ENCODE peak calls at places on chromosomes 12 and 14, in four cellular contexts. B is T-helper 1 cell; M is iPS DF 6.9; Q is stimulated activated CD4-positive, alpha-beta T cell treated with anti-CD3 and anti-CD28 coated beads, Interleukin-4, amount 100 ng/mL, for 24 hours. S is an unnamed sample.

GRCh38 chr12:67457799-67458680 is 188.9 kb downstream of the CAND1 start:
- DNase-seq in B (no peak), M (no peak), Q (no peak), S (no peak)

GRCh38 chr12:56206373-56207166 is 15.2 kb downstream of the RNF41 start:
- DNase-seq in B (peak; percentile 30), M (no peak), Q (peak; percentile 36), S (peak; percentile 77)

GRCh38 chr14:52706286-52706685 is 714 bp upstream of the PSMC6 start:
- DNase-seq in B (peak; percentile 17), M (no peak), Q (peak; percentile 55), S (no peak)

GRCh38 chr12:32005496-32006125 is 46.4 kb downstream of the RESF1 start:
- DNase-seq in B (no peak), M (no peak), Q (no peak), S (no peak)

GRCh38 chr14:77458249-77458950 is 507 bp downstream of the AHSA1 start:
- DNase-seq in B (peak; percentile 11), M (no peak), Q (peak; percentile 36), S (peak; percentile 54)

GRCh38 chr14:61525293-61526011 is 169.9 kb upstream of the HIF1A start:
- DNase-seq in B (no peak), M (no peak), Q (peak; percentile 74), S (peak; percentile 49)

GRCh38 chr12:94309348-94309747 is 150.3 kb downstream of the CEP83 start:
- DNase-seq in B (no peak), M (no peak), Q (no peak), S (no peak)

GRCh38 chr12:51371295-51371953 is 19.8 kb downstream of the GALNT6 start:
- DNase-seq in B (no peak), M (no peak), Q (no peak), S (no peak)

GRCh38 chr14:103064436-103064835 is 7.1 kb upstream of the CDC42BPB start:
- DNase-seq in B (no peak), M (no peak), Q (no peak), S (no peak)

GRCh38 chr14:61184117-61184516 is 97.0 kb downstream of the TMEM30B start:
- DNase-seq in B (no peak), M (no peak), Q (no peak), S (no peak)

GRCh38 chr12:95126076-95126475 is 52.7 kb upstream of the NR2C1 start:
- DNase-seq in B (no peak), M (no peak), Q (no peak), S (no peak)

GRCh38 chr12:9036227-9036626 is 46.9 kb downstream of the KLRG1 start:
- DNase-seq in B (no peak), M (no peak), Q (no peak), S (no peak)

GRCh38 chr14:83827383-83827782 is 1702.6 kb upstream of the FLRT2 start:
- DNase-seq in B (no peak), M (no peak), Q (no peak), S (no peak)

GRCh38 chr12:52454411-52455201 is 2.7 kb upstream of the KRT6B start:
- DNase-seq in B (no peak), M (no peak), Q (no peak), S (no peak)

GRCh38 chr14:80621701-80622100 is 319.8 kb downstream of the CEP128 start:
- DNase-seq in B (no peak), M (no peak), Q (no peak), S (no peak)

GRCh38 chr12:6226701-6227096 is 26.5 kb downstream of the CD9 start:
- DNase-seq in B (no peak), M (no peak), Q (no peak), S (peak; percentile 59)

GRCh38 chr12:50387487-50387886 is 8.9 kb downstream of the FAM186A start:
- DNase-seq in B (no peak), M (no peak), Q (no peak), S (no peak)

GRCh38 chr14:91731018-91731417 is 868 bp downstream of the CATSPERB start:
- DNase-seq in B (no peak), M (no peak), Q (no peak), S (no peak)

GRCh38 chr12:127416796-127417195 is 850.2 kb upstream of the TMEM132C start:
- DNase-seq in B (no peak), M (no peak), Q (no peak), S (no peak)

GRCh38 chr14:82642425-82642824 is 1108.8 kb upstream of the SEL1L start:
- DNase-seq in B (no peak), M (peak; percentile 31), Q (no peak), S (peak; percentile 45)

GRCh38 chr14:69614592-69614991 is 3.2 kb downstream of the SUSD6 start:
- DNase-seq in B (no peak), M (no peak), Q (no peak), S (peak; percentile 44)

GRCh38 chr12:49674318-49674985 is 32.8 kb downstream of the FMNL3 start:
- DNase-seq in B (no peak), M (no peak), Q (no peak), S (no peak)

GRCh38 chr14:72864712-72865365 is 29.1 kb downstream of the DPF3 start:
- DNase-seq in B (no peak), M (no peak), Q (no peak), S (no peak)

GRCh38 chr14:100914597-100915021 is 11.1 kb upstream of the RTL1 start:
- DNase-seq in B (no peak), M (no peak), Q (no peak), S (no peak)

GRCh38 chr12:116916122-116916521 is 5.4 kb downstream of the FBXW8 start:
- DNase-seq in B (no peak), M (no peak), Q (no peak), S (no peak)

GRCh38 chr12:130111965-130112496 is 50.2 kb upstream of the FZD10 start:
- DNase-seq in B (no peak), M (no peak), Q (no peak), S (no peak)

GRCh38 chr14:36583242-36584166 is 1.1 kb upstream of the NKX2-8 start:
- DNase-seq in B (no peak), M (no peak), Q (no peak), S (no peak)

GRCh38 chr12:22283006-22283506 is 51.5 kb downstream of the ST8SIA1 start:
- DNase-seq in B (no peak), M (no peak), Q (no peak), S (no peak)

GRCh38 chr12:96907681-96908163 is 665 bp downstream of the NEDD1 start:
- DNase-seq in B (peak; percentile 10), M (no peak), Q (peak; percentile 13), S (peak; percentile 35)

GRCh38 chr12:114673169-114673833 is 10.7 kb downstream of the TBX3 start:
- DNase-seq in B (no peak), M (no peak), Q (no peak), S (no peak)

GRCh38 chr14:48373993-48374392 is 698.6 kb upstream of the MDGA2 start:
- DNase-seq in B (no peak), M (no peak), Q (no peak), S (no peak)

GRCh38 chr12:6092784-6093722 is 31.4 kb downstream of the VWF start:
- DNase-seq in B (no peak), M (no peak), Q (no peak), S (no peak)

GRCh38 chr12:130761537-130762318 is 45.6 kb upstream of the RIMBP2 start:
- DNase-seq in B (peak; percentile 48), M (no peak), Q (peak; percentile 76), S (peak; percentile 35)

GRCh38 chr12:41274643-41275042 is 86.5 kb downstream of the PDZRN4 start:
- DNase-seq in B (no peak), M (no peak), Q (no peak), S (no peak)

GRCh38 chr14:71449316-71450055 is 482.7 kb upstream of the RGS6 start:
- DNase-seq in B (no peak), M (no peak), Q (no peak), S (no peak)

GRCh38 chr14:20350280-20350679 is 6.8 kb downstream of the PARP2 start:
- DNase-seq in B (no peak), M (no peak), Q (no peak), S (no peak)

GRCh38 chr14:87002831-87003230 is 990.2 kb downstream of the GALC start:
- DNase-seq in B (no peak), M (no peak), Q (no peak), S (no peak)

GRCh38 chr14:72904840-72905561 is 11.1 kb upstream of the DPF3 start:
- DNase-seq in B (peak; percentile 57), M (no peak), Q (peak; percentile 70), S (peak; percentile 69)

GRCh38 chr12:108955225-108955835 is 65.5 kb downstream of the SVOP start:
- DNase-seq in B (no peak), M (no peak), Q (no peak), S (no peak)

GRCh38 chr12:89707623-89707991 is 1.0 kb downstream of the ATP2B1 start:
- DNase-seq in B (peak; percentile 3), M (no peak), Q (peak; percentile 8), S (peak; percentile 35)